ENCODE peak calls at places on chromosome 18, in four cellular contexts. Z is WTC11, P is GM12878, C is HepG2. W is an unnamed sample.

GRCh38 chr18:76518073-76518472 is 23.0 kb upstream of the ZNF516 start:
- DNase-seq in Z (no peak), P (no peak), C (no peak), W (no peak)

GRCh38 chr18:63700501-63700900 is 2.3 kb upstream of the SERPINB11 start:
- DNase-seq in Z (no peak), P (no peak), C (no peak), W (no peak)

GRCh38 chr18:48997985-48998831 is 47.4 kb upstream of the SMAD7 start:
- DNase-seq in Z (peak; percentile 54), P (no peak), C (peak; percentile 45), W (peak; percentile 56)

GRCh38 chr18:79388043-79388442 is 7.7 kb upstream of the NFATC1 start:
- DNase-seq in Z (no peak), P (no peak), C (no peak), W (no peak)

GRCh38 chr18:26686532-26686931 is 138.2 kb upstream of the KCTD1 start:
- DNase-seq in Z (no peak), P (no peak), C (no peak), W (no peak)

GRCh38 chr18:62437520-62438329 is 85.1 kb upstream of the ZCCHC2 start:
- DNase-seq in Z (no peak), P (no peak), C (no peak), W (no peak)

GRCh38 chr18:75728621-75729020 is 301.1 kb upstream of the SMIM21 start:
- DNase-seq in Z (no peak), P (no peak), C (no peak), W (no peak)

GRCh38 chr18:14940738-14941137 is 192.8 kb downstream of the ANKRD30B start:
- DNase-seq in Z (no peak), P (no peak), C (no peak), W (no peak)

GRCh38 chr18:47737198-47737830 is 193.1 kb downstream of the SMAD2 start:
- DNase-seq in Z (no peak), P (no peak), C (no peak), W (no peak)
- TF ChIP-seq CREM in Z (no peak), P (no peak), C (no peak), W (no peak)

GRCh38 chr18:44887227-44887631 is 206.5 kb downstream of the SETBP1 start:
- DNase-seq in Z (no peak), P (peak; percentile 69), C (no peak), W (no peak)
- TF ChIP-seq CREM in Z (no peak), P (no peak), C (no peak), W (no peak)

GRCh38 chr18:69954719-69955118 is 7.0 kb upstream of the CD226 start:
- DNase-seq in Z (no peak), P (no peak), C (no peak), W (no peak)
- TF ChIP-seq CREM in Z (no peak), P (no peak), C (no peak), W (no peak)

GRCh38 chr18:58593930-58594329 is 35.0 kb downstream of the ALPK2 start:
- DNase-seq in Z (no peak), P (no peak), C (no peak), W (no peak)
- TF ChIP-seq CREM in Z (no peak), P (no peak), C (no peak), W (no peak)